ENCODE peak calls at places on chromosomes 13 and 19, in ten cellular contexts. R, L, Y, M, O, E, T, Q, Z and A are unnamed samples.

GRCh38 chr13:28654276-28654675 is 4.7 kb upstream of the POMP start:
- DNase-seq in Q (no peak), Z (no peak), L (no peak), Y (no peak), R (no peak), T (no peak), O (no peak), M (no peak), E (no peak), A (no peak)

GRCh38 chr13:95355491-95355890 is 54.2 kb upstream of the ABCC4 start:
- DNase-seq in T (no peak), L (peak), Y (no peak), Q (no peak), O (no peak), R (no peak), E (no peak), M (no peak), Z (peak), A (no peak)

GRCh38 chr13:69956343-69956742 is 151.3 kb upstream of the ATXN8OS start:
- DNase-seq in O (no peak), T (no peak), R (no peak), L (no peak), Q (no peak), Y (no peak), M (no peak), E (no peak), Z (no peak), A (no peak)

GRCh38 chr19:13260883-13261653 is 110.9 kb downstream of the IER2 start:
- DNase-seq in L (peak), O (no peak), E (no peak), R (no peak), Q (no peak), T (peak), Y (no peak), Z (peak), M (no peak), A (no peak)

GRCh38 chr19:29492761-29493160 is 33.0 kb upstream of the VSTM2B start:
- DNase-seq in R (no peak), E (no peak), Y (no peak), T (no peak), O (peak), Z (peak), M (no peak), L (no peak), Q (no peak), A (no peak)

GRCh38 chr19:6736169-6736916 is 1.0 kb downstream of the GPR108 start:
- DNase-seq in Y (peak), Q (peak), R (peak), T (peak), L (peak), O (peak), Z (peak), M (peak), E (peak), A (no peak)

GRCh38 chr19:33368074-33368864 is 5.2 kb upstream of the CEBPG start:
- DNase-seq in Z (peak), Q (no peak), T (no peak), L (no peak), M (no peak), Y (no peak), O (no peak), R (no peak), E (no peak), A (no peak)

GRCh38 chr13:71643466-71643865 is 223.5 kb downstream of the DACH1 start:
- DNase-seq in R (no peak), Z (no peak), Q (no peak), T (no peak), Y (no peak), L (no peak), M (no peak), O (no peak), E (no peak), A (no peak)

GRCh38 chr13:25584975-25585374 is 213.2 kb downstream of the ATP8A2 start:
- DNase-seq in R (no peak), M (no peak), T (no peak), Q (no peak), Z (no peak), O (no peak), Y (no peak), L (no peak), E (no peak), A (no peak)

GRCh38 chr19:30799854-30800755 is 427.9 kb downstream of the ZNF536 start:
- DNase-seq in E (no peak), L (no peak), Y (no peak), R (peak), O (peak), T (no peak), M (peak), Q (peak), Z (no peak), A (no peak)

GRCh38 chr13:72820156-72820897 is 38.4 kb downstream of the PIBF1 start:
- DNase-seq in M (no peak), E (no peak), Y (no peak), Z (peak), L (peak), R (no peak), O (no peak), T (peak), Q (no peak), A (no peak)

GRCh38 chr13:105518086-105518485 is 1017.4 kb downstream of the EFNB2 start:
- DNase-seq in O (no peak), Z (peak), M (no peak), E (no peak), Y (no peak), Q (no peak), L (peak), R (no peak), T (peak), A (no peak)

GRCh38 chr19:38888876-38889275 is 10.5 kb downstream of the SIRT2 start:
- DNase-seq in M (no peak), Z (no peak), O (no peak), R (no peak), Y (no peak), T (no peak), Q (no peak), L (no peak), E (no peak), A (no peak)

GRCh38 chr19:52516191-52516590 is 11.3 kb upstream of the ZNF808 start:
- DNase-seq in T (no peak), L (no peak), R (no peak), O (no peak), M (no peak), Q (no peak), Y (no peak), E (no peak), Z (no peak), A (no peak)

GRCh38 chr13:41812851-41813250 is 148.1 kb downstream of the VWA8 start:
- DNase-seq in R (no peak), Q (no peak), Z (no peak), E (no peak), O (no peak), Y (no peak), T (no peak), M (no peak), L (no peak), A (no peak)

GRCh38 chr13:112117258-112117954 is 50.5 kb downstream of the SOX1 start:
- DNase-seq in Y (no peak), R (no peak), M (no peak), L (no peak), E (no peak), O (no peak), Z (no peak), Q (no peak), T (no peak), A (no peak)

GRCh38 chr19:34555447-34555846 is 73.9 kb downstream of the WTIP start:
- DNase-seq in Y (no peak), R (no peak), Q (peak), O (no peak), M (no peak), L (no peak), Z (peak), T (no peak), E (no peak), A (no peak)

GRCh38 chr19:15640294-15640903 is at the start of gene CYP4F3:
- DNase-seq in M (no peak), E (no peak), Q (no peak), Y (peak), Z (no peak), R (no peak), L (no peak), T (no peak), O (no peak), A (no peak)

GRCh38 chr19:17953316-17953801 is 13.5 kb upstream of the KCNN1 start:
- DNase-seq in O (no peak), L (no peak), Q (no peak), E (no peak), R (no peak), Y (no peak), M (no peak), Z (no peak), T (no peak), A (no peak)

GRCh38 chr13:51614350-51614786 is 30.1 kb downstream of the WDFY2 start:
- DNase-seq in R (peak), O (peak), E (peak), M (no peak), L (no peak), T (peak), Q (peak), Y (no peak), Z (peak), A (no peak)